ENCODE peak calls at places on chromosomes 13 and 19, in five cellular contexts. T, N, E, B and J are unnamed samples.

GRCh38 chr19:41363371-41363752 is 587 bp downstream of the B9D2 start:
- DNase-seq in T (no peak), N (no peak), E (no peak), B (no peak), J (no peak)

GRCh38 chr13:35140321-35140720 is 198.3 kb downstream of the NBEA start:
- DNase-seq in T (no peak), N (no peak), E (no peak), B (no peak), J (peak)

GRCh38 chr19:2270157-2270571 is 11.8 kb downstream of the PEAK3 start:
- DNase-seq in T (peak), N (no peak), E (no peak), B (no peak), J (no peak)

GRCh38 chr13:46665630-46666482 is 112.9 kb downstream of the LRCH1 start:
- DNase-seq in T (no peak), N (no peak), E (no peak), B (no peak), J (peak)

GRCh38 chr13:31625115-31625514 is 114.2 kb upstream of the RXFP2 start:
- DNase-seq in T (no peak), N (no peak), E (no peak), B (no peak), J (no peak)

GRCh38 chr13:74062933-74063332 is 71.3 kb downstream of the KLF12 start:
- DNase-seq in T (no peak), N (no peak), E (no peak), B (no peak), J (peak)

GRCh38 chr13:53200498-53201453 is 172.2 kb downstream of the OLFM4 start:
- DNase-seq in T (peak), N (peak), E (peak), B (peak), J (peak)

GRCh38 chr13:80173224-80173623 is 167.7 kb downstream of the SPRY2 start:
- DNase-seq in T (peak), N (no peak), E (no peak), B (no peak), J (no peak)

GRCh38 chr13:109494955-109495354 is 291.4 kb downstream of the IRS2 start:
- DNase-seq in T (peak), N (no peak), E (no peak), B (no peak), J (peak)

GRCh38 chr13:49086711-49087110 is 111.0 kb downstream of the FNDC3A start:
- DNase-seq in T (peak), N (no peak), E (no peak), B (no peak), J (peak)

GRCh38 chr13:39020853-39021462 is 16.9 kb downstream of the PROSER1 start:
- DNase-seq in T (peak), N (no peak), E (no peak), B (no peak), J (no peak)

GRCh38 chr19:19207637-19208582 is 3.8 kb upstream of the NCAN start:
- DNase-seq in T (no peak), N (no peak), E (no peak), B (no peak), J (no peak)

GRCh38 chr19:9673912-9674668 is 810 bp downstream of the ZNF562 start:
- DNase-seq in T (peak), N (no peak), E (no peak), B (no peak), J (peak)

GRCh38 chr13:109026266-109026665 is 396.9 kb downstream of the MYO16 start:
- DNase-seq in T (peak), N (no peak), E (no peak), B (peak), J (no peak)

GRCh38 chr13:29888306-29888705 is 37.9 kb upstream of the UBL3 start:
- DNase-seq in T (peak), N (no peak), E (no peak), B (no peak), J (peak)

GRCh38 chr13:50365683-50366391 is 350.6 kb downstream of the KCNRG start:
- DNase-seq in T (peak), N (no peak), E (no peak), B (no peak), J (no peak)

GRCh38 chr13:42969558-42970172 is 22.4 kb downstream of the EPSTI1 start:
- DNase-seq in T (peak), N (peak), E (peak), B (peak), J (peak)

GRCh38 chr13:80359459-80360297 is 18.8 kb upstream of the SPRY2 start:
- DNase-seq in T (no peak), N (peak), E (peak), B (peak), J (peak)

GRCh38 chr19:6275170-6275744 is 4.5 kb downstream of the MLLT1 start:
- DNase-seq in T (no peak), N (no peak), E (no peak), B (no peak), J (no peak)
- H2BK12ac ChIP-seq in T (no peak), N (no peak), E (no peak), B (no peak), J (peak)

GRCh38 chr13:27962982-27963381 is 6.1 kb downstream of the CDX2 start:
- DNase-seq in T (no peak), N (no peak), E (no peak), B (no peak), J (no peak)
- H2BK12ac ChIP-seq in T (no peak), N (no peak), E (no peak), B (no peak), J (no peak)

GRCh38 chr19:33241530-33242101 is 16.0 kb upstream of the SLC7A10 start:
- DNase-seq in T (peak), N (no peak), E (peak), B (no peak), J (no peak)
- H2BK12ac ChIP-seq in T (no peak), N (no peak), E (no peak), B (no peak), J (no peak)

DNA sequence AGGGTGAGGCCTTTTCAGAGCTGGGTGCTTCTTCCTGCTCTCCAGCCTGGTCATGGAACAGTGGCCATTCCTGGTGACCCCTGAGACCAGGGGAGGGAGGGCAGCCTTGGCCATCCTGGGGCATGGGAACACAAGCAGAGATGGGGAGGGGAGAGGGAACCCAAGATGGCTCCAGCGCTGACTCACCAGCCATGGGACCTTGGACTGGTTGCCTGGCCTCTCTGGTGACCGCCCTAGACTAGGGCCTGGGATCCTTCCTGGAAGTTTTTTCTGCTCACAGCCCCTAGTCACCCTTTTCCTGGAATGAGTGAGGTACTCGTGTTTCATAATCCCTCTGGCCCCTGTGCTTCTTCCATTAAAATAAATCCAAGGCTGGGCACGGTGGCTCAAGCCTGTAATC is 3.3 kb upstream of the OPA3 start:
- DNase-seq in T (no peak), N (no peak), E (no peak), B (no peak), J (peak)
- H2BK12ac ChIP-seq in T (no peak), N (peak), E (no peak), B (no peak), J (no peak)